ENCODE peak calls at places on chromosomes 13 and 19, in eight cellular contexts. One of them, this sample, is unnamed.

GRCh38 chr13:59834801-59835200 is 328.9 kb downstream of the DIAPH3 start:
- DNase-seq in GM23338: no peak
- DNase-seq in heart right ventricle: no peak
- DNase-seq in mammary epithelial cell: peak; percentile 41
- DNase-seq in naive thymus-derived CD4-positive, alpha-beta T cell: no peak
- DNase-seq in CD8-positive, alpha-beta memory T cell: no peak
- DNase-seq in iPS DF 6.9: no peak
- DNase-seq in Peyer's patch: no peak
- DNase-seq in this sample: no peak

GRCh38 chr19:13149628-13150186 is 468 bp downstream of the STX10 start:
- DNase-seq in iPS DF 6.9: no peak
- DNase-seq in CD8-positive, alpha-beta memory T cell: no peak
- DNase-seq in Peyer's patch: peak; percentile 74
- DNase-seq in heart right ventricle: peak; percentile 58
- DNase-seq in naive thymus-derived CD4-positive, alpha-beta T cell: no peak
- DNase-seq in GM23338: peak; percentile 76
- DNase-seq in mammary epithelial cell: peak; percentile 37
- DNase-seq in this sample: no peak

GRCh38 chr19:45130888-45131615 is 29.7 kb downstream of the NKPD1 start:
- DNase-seq in iPS DF 6.9: no peak
- DNase-seq in Peyer's patch: peak; percentile 56
- DNase-seq in CD8-positive, alpha-beta memory T cell: no peak
- DNase-seq in naive thymus-derived CD4-positive, alpha-beta T cell: no peak
- DNase-seq in GM23338: no peak
- DNase-seq in heart right ventricle: no peak
- DNase-seq in mammary epithelial cell: peak; percentile 49
- DNase-seq in this sample: no peak

GRCh38 chr19:1113278-1113985 is 9.6 kb downstream of the GPX4 start:
- DNase-seq in heart right ventricle: peak; percentile 98
- DNase-seq in mammary epithelial cell: peak; percentile 71
- DNase-seq in naive thymus-derived CD4-positive, alpha-beta T cell: peak; percentile 80
- DNase-seq in GM23338: peak; percentile 94
- DNase-seq in Peyer's patch: peak; percentile 98
- DNase-seq in iPS DF 6.9: no peak
- DNase-seq in CD8-positive, alpha-beta memory T cell: peak; percentile 85
- DNase-seq in this sample: no peak

GRCh38 chr13:91698308-91698707 is 299.9 kb downstream of the GPC5 start:
- DNase-seq in heart right ventricle: no peak
- DNase-seq in mammary epithelial cell: no peak
- DNase-seq in Peyer's patch: no peak
- DNase-seq in GM23338: no peak
- DNase-seq in iPS DF 6.9: no peak
- DNase-seq in naive thymus-derived CD4-positive, alpha-beta T cell: no peak
- DNase-seq in CD8-positive, alpha-beta memory T cell: no peak
- DNase-seq in this sample: no peak

GRCh38 chr19:23075031-23075733 is 41.6 kb upstream of the ZNF730 start:
- DNase-seq in naive thymus-derived CD4-positive, alpha-beta T cell: no peak
- DNase-seq in mammary epithelial cell: peak; percentile 67
- DNase-seq in heart right ventricle: peak; percentile 58
- DNase-seq in GM23338: peak; percentile 96
- DNase-seq in Peyer's patch: peak; percentile 47
- DNase-seq in CD8-positive, alpha-beta memory T cell: no peak
- DNase-seq in iPS DF 6.9: peak; percentile 93
- DNase-seq in this sample: no peak

GRCh38 chr13:73914119-73914518 is 220.1 kb downstream of the KLF12 start:
- DNase-seq in mammary epithelial cell: no peak
- DNase-seq in GM23338: no peak
- DNase-seq in Peyer's patch: no peak
- DNase-seq in heart right ventricle: no peak
- DNase-seq in naive thymus-derived CD4-positive, alpha-beta T cell: no peak
- DNase-seq in iPS DF 6.9: no peak
- DNase-seq in CD8-positive, alpha-beta memory T cell: no peak
- DNase-seq in this sample: no peak

GRCh38 chr19:1210227-1210538 is 4.6 kb downstream of the STK11 start:
- DNase-seq in heart right ventricle: no peak
- DNase-seq in Peyer's patch: no peak
- DNase-seq in CD8-positive, alpha-beta memory T cell: no peak
- DNase-seq in GM23338: no peak
- DNase-seq in iPS DF 6.9: no peak
- DNase-seq in naive thymus-derived CD4-positive, alpha-beta T cell: no peak
- DNase-seq in mammary epithelial cell: no peak
- DNase-seq in this sample: no peak

GRCh38 chr13:83895994-83896580 is 13.8 kb upstream of the SLITRK1 start:
- DNase-seq in mammary epithelial cell: peak; percentile 94
- DNase-seq in GM23338: no peak
- DNase-seq in naive thymus-derived CD4-positive, alpha-beta T cell: no peak
- DNase-seq in heart right ventricle: no peak
- DNase-seq in Peyer's patch: no peak
- DNase-seq in iPS DF 6.9: no peak
- DNase-seq in CD8-positive, alpha-beta memory T cell: no peak
- DNase-seq in this sample: peak; percentile 65

GRCh38 chr19:2221918-2222317 is 14.2 kb downstream of the PLEKHJ1 start:
- DNase-seq in GM23338: no peak
- DNase-seq in Peyer's patch: no peak
- DNase-seq in mammary epithelial cell: no peak
- DNase-seq in heart right ventricle: no peak
- DNase-seq in CD8-positive, alpha-beta memory T cell: no peak
- DNase-seq in naive thymus-derived CD4-positive, alpha-beta T cell: no peak
- DNase-seq in iPS DF 6.9: no peak
- DNase-seq in this sample: no peak

GRCh38 chr13:51154029-51154555 is 43.0 kb upstream of the C13orf42 start:
- DNase-seq in CD8-positive, alpha-beta memory T cell: no peak
- DNase-seq in naive thymus-derived CD4-positive, alpha-beta T cell: no peak
- DNase-seq in iPS DF 6.9: no peak
- DNase-seq in mammary epithelial cell: no peak
- DNase-seq in GM23338: no peak
- DNase-seq in Peyer's patch: no peak
- DNase-seq in heart right ventricle: no peak
- DNase-seq in this sample: no peak

GRCh38 chr13:40193290-40194203 is 472.9 kb downstream of the FOXO1 start:
- DNase-seq in heart right ventricle: no peak
- DNase-seq in GM23338: no peak
- DNase-seq in Peyer's patch: no peak
- DNase-seq in naive thymus-derived CD4-positive, alpha-beta T cell: no peak
- DNase-seq in mammary epithelial cell: no peak
- DNase-seq in iPS DF 6.9: no peak
- DNase-seq in CD8-positive, alpha-beta memory T cell: no peak
- DNase-seq in this sample: no peak

GRCh38 chr13:44837250-44837649 is 152.0 kb downstream of the NUFIP1 start:
- DNase-seq in CD8-positive, alpha-beta memory T cell: no peak
- DNase-seq in mammary epithelial cell: no peak
- DNase-seq in naive thymus-derived CD4-positive, alpha-beta T cell: no peak
- DNase-seq in Peyer's patch: no peak
- DNase-seq in GM23338: no peak
- DNase-seq in iPS DF 6.9: no peak
- DNase-seq in heart right ventricle: no peak
- DNase-seq in this sample: no peak

GRCh38 chr19:36501973-36502372 is 12.6 kb upstream of the ZNF566 start:
- DNase-seq in GM23338: no peak
- DNase-seq in Peyer's patch: no peak
- DNase-seq in mammary epithelial cell: no peak
- DNase-seq in CD8-positive, alpha-beta memory T cell: no peak
- DNase-seq in iPS DF 6.9: no peak
- DNase-seq in naive thymus-derived CD4-positive, alpha-beta T cell: no peak
- DNase-seq in heart right ventricle: no peak
- DNase-seq in this sample: no peak

GRCh38 chr13:49421391-49421790 is 22.5 kb downstream of the CAB39L start:
- DNase-seq in mammary epithelial cell: peak; percentile 3
- DNase-seq in GM23338: peak; percentile 74
- DNase-seq in heart right ventricle: no peak
- DNase-seq in naive thymus-derived CD4-positive, alpha-beta T cell: no peak
- DNase-seq in CD8-positive, alpha-beta memory T cell: no peak
- DNase-seq in iPS DF 6.9: no peak
- DNase-seq in Peyer's patch: no peak
- DNase-seq in this sample: no peak

DNA sequence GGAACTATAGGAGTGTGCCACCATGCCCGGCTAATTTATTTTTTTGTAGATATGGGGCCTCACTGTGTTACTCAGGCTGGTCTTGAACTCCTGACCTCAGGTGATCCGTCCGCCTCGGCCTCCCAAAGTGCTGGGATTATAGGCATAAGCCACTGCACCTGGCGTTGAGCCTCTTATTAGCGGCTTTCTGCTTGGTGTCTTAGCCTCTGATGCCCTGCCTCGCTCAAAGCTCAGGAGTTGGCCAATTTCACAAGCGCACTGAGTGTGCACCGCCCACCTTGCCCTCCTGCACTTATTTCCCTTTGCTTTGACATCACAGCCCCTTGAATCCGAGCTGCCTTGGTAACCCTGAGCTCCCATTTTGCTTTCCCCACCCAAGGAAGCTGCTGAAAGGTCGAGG is 10.1 kb downstream of the YIPF2 start:
- DNase-seq in CD8-positive, alpha-beta memory T cell: no peak
- DNase-seq in iPS DF 6.9: no peak
- DNase-seq in naive thymus-derived CD4-positive, alpha-beta T cell: no peak
- DNase-seq in Peyer's patch: no peak
- DNase-seq in mammary epithelial cell: no peak
- DNase-seq in heart right ventricle: no peak
- DNase-seq in GM23338: no peak
- DNase-seq in this sample: no peak
- H3K36me3 ChIP-seq in CD8-positive, alpha-beta memory T cell: no peaks in the 10 kb centered on the region
- H3K36me3 ChIP-seq in iPS DF 6.9: peaks cover 41% of the 10 kb centered on the region
- H3K36me3 ChIP-seq in naive thymus-derived CD4-positive, alpha-beta T cell: peaks cover 74% of the 10 kb centered on the region
- H3K36me3 ChIP-seq in Peyer's patch: no peaks in the 10 kb centered on the region
- H3K36me3 ChIP-seq in mammary epithelial cell: no peaks in the 10 kb centered on the region
- H3K36me3 ChIP-seq in heart right ventricle: no peaks in the 10 kb centered on the region
- H3K36me3 ChIP-seq in GM23338: no peaks in the 10 kb centered on the region
- H3K36me3 ChIP-seq in this sample: peaks cover 25% of the 10 kb centered on the region

DNA sequence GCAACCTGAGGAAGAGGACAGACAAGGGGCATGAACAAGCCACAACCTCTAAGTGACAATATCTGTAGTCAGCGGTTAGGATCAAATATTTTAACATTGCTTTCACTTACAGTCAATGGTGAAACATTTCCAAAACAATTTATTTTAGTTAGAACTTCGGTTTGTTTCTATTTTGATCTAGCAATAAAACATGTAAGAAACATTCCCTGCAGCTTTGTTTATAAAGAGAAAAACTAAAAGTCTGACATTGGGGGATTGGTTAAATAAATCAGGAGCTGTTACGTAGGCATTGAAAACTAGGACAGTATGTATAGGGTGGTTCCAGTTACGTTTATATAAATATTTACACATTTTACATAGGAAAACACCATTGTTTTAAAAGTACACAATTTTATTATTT is 3.4 kb downstream of the URI1 start:
- DNase-seq in Peyer's patch: no peak
- DNase-seq in heart right ventricle: no peak
- DNase-seq in iPS DF 6.9: no peak
- DNase-seq in naive thymus-derived CD4-positive, alpha-beta T cell: no peak
- DNase-seq in GM23338: no peak
- DNase-seq in mammary epithelial cell: no peak
- DNase-seq in CD8-positive, alpha-beta memory T cell: no peak
- DNase-seq in this sample: no peak
- H3K4me1 ChIP-seq in Peyer's patch: peaks cover 18% of the 10 kb centered on the region
- H3K4me1 ChIP-seq in heart right ventricle: peaks cover 37% of the 10 kb centered on the region
- H3K4me1 ChIP-seq in iPS DF 6.9: peaks cover 1% of the 10 kb centered on the region
- H3K4me1 ChIP-seq in naive thymus-derived CD4-positive, alpha-beta T cell: peaks cover 32% of the 10 kb centered on the region
- H3K4me1 ChIP-seq in GM23338: peaks cover 24% of the 10 kb centered on the region
- H3K4me1 ChIP-seq in mammary epithelial cell: peaks cover 12% of the 10 kb centered on the region
- H3K4me1 ChIP-seq in CD8-positive, alpha-beta memory T cell: peaks cover 56% of the 10 kb centered on the region
- H3K4me1 ChIP-seq in this sample: peaks cover 49% of the 10 kb centered on the region

DNA sequence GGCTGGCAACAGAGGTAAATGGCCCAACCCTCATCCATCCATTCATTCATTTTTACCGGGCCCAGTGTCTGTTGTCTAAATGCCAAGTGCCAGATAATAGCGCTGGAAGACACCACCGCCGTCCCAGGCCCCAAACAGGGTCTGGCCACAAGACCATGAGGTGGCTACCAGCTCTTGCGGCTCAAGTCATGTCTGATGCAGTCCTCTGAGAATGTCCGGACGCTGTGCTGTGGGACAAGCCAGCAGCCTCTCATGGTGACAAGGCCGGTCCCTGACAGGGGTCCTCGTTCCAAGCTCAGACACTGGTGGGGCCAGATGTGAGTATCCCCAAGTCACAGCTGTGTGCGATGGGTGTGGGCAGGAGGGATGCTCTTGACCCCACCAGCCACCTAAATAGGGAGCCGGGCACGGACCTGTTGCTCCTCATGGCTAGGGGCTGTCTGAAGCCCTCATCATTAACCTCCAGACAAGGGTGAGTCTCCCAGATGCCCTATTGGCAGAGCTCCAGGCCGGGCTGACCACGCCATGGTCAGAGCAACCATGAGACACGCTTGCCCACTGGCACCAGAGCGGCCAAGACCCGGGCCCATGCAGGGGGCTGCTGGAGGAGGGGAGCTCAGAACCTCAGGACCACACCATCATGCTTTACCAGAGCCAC is 58.4 kb downstream of the MLLT1 start:
- DNase-seq in naive thymus-derived CD4-positive, alpha-beta T cell: no peak
- DNase-seq in GM23338: no peak
- DNase-seq in heart right ventricle: no peak
- DNase-seq in mammary epithelial cell: no peak
- DNase-seq in iPS DF 6.9: no peak
- DNase-seq in Peyer's patch: no peak
- DNase-seq in CD8-positive, alpha-beta memory T cell: no peak
- DNase-seq in this sample: no peak
- H3K36me3 ChIP-seq in naive thymus-derived CD4-positive, alpha-beta T cell: peaks cover 73% of the 10 kb centered on the region
- H3K36me3 ChIP-seq in GM23338: no peaks in the 10 kb centered on the region
- H3K36me3 ChIP-seq in heart right ventricle: no peaks in the 10 kb centered on the region
- H3K36me3 ChIP-seq in mammary epithelial cell: no peaks in the 10 kb centered on the region
- H3K36me3 ChIP-seq in iPS DF 6.9: peaks cover 14% of the 10 kb centered on the region
- H3K36me3 ChIP-seq in Peyer's patch: no peaks in the 10 kb centered on the region
- H3K36me3 ChIP-seq in CD8-positive, alpha-beta memory T cell: no peaks in the 10 kb centered on the region
- H3K36me3 ChIP-seq in this sample: peaks cover 6% of the 10 kb centered on the region

GRCh38 chr13:41835871-41836270 is 125.0 kb downstream of the VWA8 start:
- DNase-seq in mammary epithelial cell: no peak
- DNase-seq in iPS DF 6.9: no peak
- DNase-seq in heart right ventricle: no peak
- DNase-seq in CD8-positive, alpha-beta memory T cell: no peak
- DNase-seq in GM23338: no peak
- DNase-seq in naive thymus-derived CD4-positive, alpha-beta T cell: no peak
- DNase-seq in Peyer's patch: no peak
- DNase-seq in this sample: no peak

GRCh38 chr13:41842029-41842428 is 118.9 kb downstream of the VWA8 start:
- DNase-seq in heart right ventricle: no peak
- DNase-seq in GM23338: no peak
- DNase-seq in Peyer's patch: no peak
- DNase-seq in mammary epithelial cell: no peak
- DNase-seq in naive thymus-derived CD4-positive, alpha-beta T cell: no peak
- DNase-seq in CD8-positive, alpha-beta memory T cell: no peak
- DNase-seq in iPS DF 6.9: no peak
- DNase-seq in this sample: no peak

GRCh38 chr13:41833851-41834250 is 127.1 kb downstream of the VWA8 start:
- DNase-seq in heart right ventricle: no peak
- DNase-seq in mammary epithelial cell: no peak
- DNase-seq in CD8-positive, alpha-beta memory T cell: no peak
- DNase-seq in iPS DF 6.9: no peak
- DNase-seq in naive thymus-derived CD4-positive, alpha-beta T cell: no peak
- DNase-seq in GM23338: no peak
- DNase-seq in Peyer's patch: no peak
- DNase-seq in this sample: no peak

GRCh38 chr13:41833201-41833600 is 127.7 kb downstream of the VWA8 start:
- DNase-seq in CD8-positive, alpha-beta memory T cell: no peak
- DNase-seq in mammary epithelial cell: peak; percentile 11
- DNase-seq in GM23338: no peak
- DNase-seq in iPS DF 6.9: no peak
- DNase-seq in heart right ventricle: no peak
- DNase-seq in naive thymus-derived CD4-positive, alpha-beta T cell: no peak
- DNase-seq in Peyer's patch: no peak
- DNase-seq in this sample: no peak

GRCh38 chr13:41837668-41838067 is 123.2 kb downstream of the VWA8 start:
- DNase-seq in iPS DF 6.9: no peak
- DNase-seq in GM23338: no peak
- DNase-seq in Peyer's patch: no peak
- DNase-seq in mammary epithelial cell: no peak
- DNase-seq in naive thymus-derived CD4-positive, alpha-beta T cell: no peak
- DNase-seq in CD8-positive, alpha-beta memory T cell: no peak
- DNase-seq in heart right ventricle: no peak
- DNase-seq in this sample: no peak
- H3K4me1 ChIP-seq in iPS DF 6.9: no peaks in the 10 kb centered on the region
- H3K4me1 ChIP-seq in GM23338: no peaks in the 10 kb centered on the region
- H3K4me1 ChIP-seq in Peyer's patch: no peaks in the 10 kb centered on the region
- H3K4me1 ChIP-seq in mammary epithelial cell: no peaks in the 10 kb centered on the region
- H3K4me1 ChIP-seq in naive thymus-derived CD4-positive, alpha-beta T cell: no peaks in the 10 kb centered on the region
- H3K4me1 ChIP-seq in CD8-positive, alpha-beta memory T cell: no peaks in the 10 kb centered on the region
- H3K4me1 ChIP-seq in heart right ventricle: peaks cover 9% of the 10 kb centered on the region
- H3K4me1 ChIP-seq in this sample: no peaks in the 10 kb centered on the region